ENCODE peak calls at places on chromosomes 11 and 22, in five cellular contexts. One of them, this sample, is unnamed.

GRCh38 chr11:64638017-64638664 is 47.1 kb downstream of the SLC22A12 start:
- DNase-seq in body of pancreas: no peak
- DNase-seq in astrocyte of the spinal cord: no peak
- DNase-seq in stomach: no peak
- DNase-seq in ascending aorta: no peak
- DNase-seq in this sample: no peak

GRCh38 chr11:31412946-31413345 is 43.3 kb downstream of the DNAJC24 start:
- DNase-seq in ascending aorta: no peak
- DNase-seq in stomach: no peak
- DNase-seq in astrocyte of the spinal cord: peak
- DNase-seq in body of pancreas: no peak
- DNase-seq in this sample: no peak

GRCh38 chr11:94549166-94549565 is 5.4 kb downstream of the FUT4 start:
- DNase-seq in astrocyte of the spinal cord: no peak
- DNase-seq in body of pancreas: no peak
- DNase-seq in stomach: no peak
- DNase-seq in ascending aorta: no peak
- DNase-seq in this sample: no peak

GRCh38 chr11:68340003-68340767 is 27.8 kb downstream of the LRP5 start:
- DNase-seq in astrocyte of the spinal cord: no peak
- DNase-seq in stomach: no peak
- DNase-seq in ascending aorta: no peak
- DNase-seq in body of pancreas: no peak
- DNase-seq in this sample: peak

GRCh38 chr22:29478326-29479276 is 1.4 kb upstream of the NEFH start:
- DNase-seq in body of pancreas: no peak
- DNase-seq in ascending aorta: no peak
- DNase-seq in stomach: no peak
- DNase-seq in astrocyte of the spinal cord: no peak
- DNase-seq in this sample: no peak

GRCh38 chr11:10181811-10182210 is 112.2 kb downstream of the SBF2 start:
- DNase-seq in ascending aorta: no peak
- DNase-seq in body of pancreas: no peak
- DNase-seq in stomach: no peak
- DNase-seq in astrocyte of the spinal cord: peak
- DNase-seq in this sample: peak

GRCh38 chr11:128195057-128195751 is 392.2 kb downstream of the ETS1 start:
- DNase-seq in ascending aorta: no peak
- DNase-seq in body of pancreas: no peak
- DNase-seq in astrocyte of the spinal cord: no peak
- DNase-seq in stomach: no peak
- DNase-seq in this sample: no peak

GRCh38 chr11:44862546-44863101 is 88.1 kb downstream of the TP53I11 start:
- DNase-seq in body of pancreas: no peak
- DNase-seq in ascending aorta: no peak
- DNase-seq in astrocyte of the spinal cord: peak
- DNase-seq in stomach: no peak
- DNase-seq in this sample: no peak

GRCh38 chr22:18033204-18033998 is 9.0 kb upstream of the MICAL3 start:
- DNase-seq in ascending aorta: no peak
- DNase-seq in body of pancreas: no peak
- DNase-seq in stomach: no peak
- DNase-seq in astrocyte of the spinal cord: no peak
- DNase-seq in this sample: no peak

GRCh38 chr22:40511604-40512003 is 124.9 kb downstream of the MRTFA start:
- DNase-seq in astrocyte of the spinal cord: no peak
- DNase-seq in stomach: no peak
- DNase-seq in ascending aorta: no peak
- DNase-seq in body of pancreas: peak
- DNase-seq in this sample: no peak

GRCh38 chr11:43709689-43710088 is 29.2 kb downstream of the HSD17B12 start:
- DNase-seq in stomach: no peak
- DNase-seq in body of pancreas: no peak
- DNase-seq in astrocyte of the spinal cord: no peak
- DNase-seq in ascending aorta: no peak
- DNase-seq in this sample: no peak

GRCh38 chr11:32584921-32585320 is 1.3 kb downstream of the EIF3M start:
- DNase-seq in astrocyte of the spinal cord: no peak
- DNase-seq in body of pancreas: no peak
- DNase-seq in ascending aorta: no peak
- DNase-seq in stomach: no peak
- DNase-seq in this sample: no peak

GRCh38 chr11:67434395-67434881 is 3.0 kb downstream of the PTPRCAP start:
- DNase-seq in ascending aorta: no peak
- DNase-seq in body of pancreas: no peak
- DNase-seq in stomach: no peak
- DNase-seq in astrocyte of the spinal cord: no peak
- DNase-seq in this sample: no peak

GRCh38 chr11:64239662-64240466 is 1.0 kb upstream of the FKBP2 start:
- DNase-seq in stomach: no peak
- DNase-seq in body of pancreas: peak
- DNase-seq in astrocyte of the spinal cord: no peak
- DNase-seq in ascending aorta: no peak
- DNase-seq in this sample: peak

GRCh38 chr22:39369186-39369585 is 19.4 kb downstream of the SYNGR1 start:
- DNase-seq in stomach: no peak
- DNase-seq in body of pancreas: no peak
- DNase-seq in astrocyte of the spinal cord: no peak
- DNase-seq in ascending aorta: no peak
- DNase-seq in this sample: no peak

GRCh38 chr11:108624196-108624925 is 30.8 kb upstream of the EXPH5 start:
- DNase-seq in stomach: no peak
- DNase-seq in astrocyte of the spinal cord: no peak
- DNase-seq in body of pancreas: no peak
- DNase-seq in ascending aorta: no peak
- DNase-seq in this sample: no peak

GRCh38 chr22:37330200-37331033 is 48.1 kb downstream of the CYTH4 start:
- DNase-seq in ascending aorta: no peak
- DNase-seq in astrocyte of the spinal cord: peak
- DNase-seq in body of pancreas: peak
- DNase-seq in stomach: peak
- DNase-seq in this sample: peak

GRCh38 chr11:15034687-15035267 is 38.6 kb upstream of the CALCB start:
- DNase-seq in astrocyte of the spinal cord: no peak
- DNase-seq in body of pancreas: no peak
- DNase-seq in ascending aorta: no peak
- DNase-seq in stomach: no peak
- DNase-seq in this sample: no peak

GRCh38 chr11:862028-862703 is 19.5 kb downstream of the TSPAN4 start:
- DNase-seq in stomach: peak
- DNase-seq in astrocyte of the spinal cord: no peak
- DNase-seq in ascending aorta: no peak
- DNase-seq in body of pancreas: no peak
- DNase-seq in this sample: no peak

GRCh38 chr11:12535321-12535720 is 138.9 kb upstream of the TEAD1 start:
- DNase-seq in body of pancreas: no peak
- DNase-seq in astrocyte of the spinal cord: no peak
- DNase-seq in ascending aorta: no peak
- DNase-seq in stomach: no peak
- DNase-seq in this sample: no peak

GRCh38 chr11:109946322-109946846 is 146.8 kb upstream of the ZC3H12C start:
- DNase-seq in stomach: peak
- DNase-seq in ascending aorta: peak
- DNase-seq in body of pancreas: peak
- DNase-seq in astrocyte of the spinal cord: peak
- DNase-seq in this sample: peak

GRCh38 chr11:118901494-118902335 is 18.0 kb downstream of the CXCR5 start:
- DNase-seq in body of pancreas: no peak
- DNase-seq in ascending aorta: no peak
- DNase-seq in stomach: no peak
- DNase-seq in astrocyte of the spinal cord: no peak
- DNase-seq in this sample: no peak
- TF ChIP-seq CTCF in body of pancreas: no peak
- TF ChIP-seq CTCF in ascending aorta: no peak
- TF ChIP-seq CTCF in stomach: no peak
- TF ChIP-seq CTCF in astrocyte of the spinal cord: no peak
- TF ChIP-seq CTCF in this sample: no peak

DNA sequence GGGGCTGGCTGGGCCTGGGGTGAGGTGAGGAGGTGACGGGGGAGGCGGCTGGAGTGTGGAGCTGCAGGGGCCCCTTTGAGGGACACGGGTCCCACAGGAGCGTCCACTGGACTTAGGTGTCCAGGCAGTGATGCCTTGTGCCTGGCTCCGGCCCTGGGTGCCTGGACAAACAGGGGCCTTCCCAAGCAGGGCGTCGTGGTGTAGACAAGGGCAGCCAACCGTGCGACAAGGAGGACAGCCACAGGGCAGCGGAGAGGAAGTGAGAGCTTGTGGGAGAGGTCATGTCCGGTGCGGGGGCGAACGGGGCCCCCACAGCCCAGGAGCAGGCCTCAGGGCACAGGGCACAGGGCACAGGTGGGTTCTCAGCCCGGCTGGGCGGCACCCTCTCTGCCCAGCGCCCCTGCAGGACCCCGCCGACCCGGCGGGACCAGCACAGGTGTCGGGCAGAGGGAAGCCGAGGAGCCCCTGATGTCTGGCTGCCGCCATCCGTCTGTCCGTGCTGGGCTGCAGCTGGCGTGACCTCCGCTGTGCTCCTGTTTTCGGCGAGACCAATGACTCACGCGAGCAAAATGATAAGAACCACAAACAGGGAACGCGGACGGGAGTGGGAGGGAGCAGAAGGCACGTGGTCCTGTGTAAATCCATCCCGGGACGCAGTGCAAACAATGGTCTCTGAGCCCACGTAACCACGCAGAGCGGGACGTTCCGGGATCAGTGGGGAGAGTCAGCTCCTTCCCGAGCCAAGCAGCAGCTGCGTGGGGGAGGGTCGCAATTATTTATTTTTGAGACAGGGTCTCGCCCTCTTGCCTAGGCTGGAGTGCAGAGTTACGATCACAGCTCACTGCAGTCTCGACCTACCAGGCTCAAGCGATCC is 49.1 kb upstream of the A4GALT start:
- DNase-seq in body of pancreas: peak
- DNase-seq in stomach: peak
- DNase-seq in ascending aorta: peak
- DNase-seq in astrocyte of the spinal cord: peak
- DNase-seq in this sample: no peak
- H3K4me3 ChIP-seq in body of pancreas: no peak
- H3K4me3 ChIP-seq in stomach: peak
- H3K4me3 ChIP-seq in ascending aorta: peak
- H3K4me3 ChIP-seq in astrocyte of the spinal cord: no peak
- H3K4me3 ChIP-seq in this sample: peak

GRCh38 chr11:97254790-97255189 is 865.0 kb downstream of the JRKL start:
- DNase-seq in astrocyte of the spinal cord: no peak
- DNase-seq in ascending aorta: no peak
- DNase-seq in stomach: no peak
- DNase-seq in body of pancreas: no peak
- DNase-seq in this sample: no peak

GRCh38 chr11:97259434-97259833 is 869.6 kb downstream of the JRKL start:
- DNase-seq in body of pancreas: no peak
- DNase-seq in astrocyte of the spinal cord: no peak
- DNase-seq in ascending aorta: no peak
- DNase-seq in stomach: no peak
- DNase-seq in this sample: no peak

GRCh38 chr11:97259884-97260283 is 870.1 kb downstream of the JRKL start:
- DNase-seq in ascending aorta: no peak
- DNase-seq in astrocyte of the spinal cord: no peak
- DNase-seq in stomach: no peak
- DNase-seq in body of pancreas: no peak
- DNase-seq in this sample: no peak
- TF ChIP-seq CTCF in ascending aorta: no peak
- TF ChIP-seq CTCF in astrocyte of the spinal cord: no peak
- TF ChIP-seq CTCF in stomach: no peak
- TF ChIP-seq CTCF in body of pancreas: no peak
- TF ChIP-seq CTCF in this sample: no peak

GRCh38 chr11:76691655-76692054 is 21.1 kb upstream of the LRRC32 start:
- DNase-seq in astrocyte of the spinal cord: no peak
- DNase-seq in body of pancreas: no peak
- DNase-seq in stomach: no peak
- DNase-seq in ascending aorta: no peak
- DNase-seq in this sample: no peak
- H3K4me3 ChIP-seq in astrocyte of the spinal cord: no peak
- H3K4me3 ChIP-seq in body of pancreas: no peak
- H3K4me3 ChIP-seq in stomach: no peak
- H3K4me3 ChIP-seq in ascending aorta: no peak
- H3K4me3 ChIP-seq in this sample: no peak

DNA sequence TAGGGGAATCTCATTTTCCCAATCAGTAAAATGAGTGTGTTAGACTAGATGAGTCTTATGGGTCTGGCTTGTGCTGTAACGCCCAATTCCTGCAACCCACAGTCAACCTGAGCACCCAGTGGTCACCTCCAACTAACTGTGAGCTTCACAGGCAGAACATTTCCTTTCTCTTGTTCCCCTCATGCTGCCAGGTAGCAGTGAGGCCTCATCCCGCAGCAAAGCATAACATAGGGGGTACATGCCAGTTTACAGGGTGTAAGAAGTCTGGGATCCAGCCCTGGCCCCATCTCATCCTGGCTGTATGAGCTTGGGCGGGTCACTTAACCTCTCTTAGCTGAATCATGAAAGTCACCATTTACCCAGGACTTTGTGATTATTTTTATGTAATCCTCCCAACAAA is 3.7 kb downstream of the EFEMP2 start:
- DNase-seq in stomach: no peak
- DNase-seq in body of pancreas: no peak
- DNase-seq in ascending aorta: no peak
- DNase-seq in astrocyte of the spinal cord: no peak
- DNase-seq in this sample: no peak
- TF ChIP-seq CTCF in stomach: no peak
- TF ChIP-seq CTCF in body of pancreas: no peak
- TF ChIP-seq CTCF in ascending aorta: no peak
- TF ChIP-seq CTCF in astrocyte of the spinal cord: no peak
- TF ChIP-seq CTCF in this sample: no peak

GRCh38 chr11:35721576-35722341 is 59.2 kb downstream of the TRIM44 start:
- DNase-seq in ascending aorta: no peak
- DNase-seq in body of pancreas: no peak
- DNase-seq in stomach: no peak
- DNase-seq in astrocyte of the spinal cord: no peak
- DNase-seq in this sample: no peak
- H3K4me3 ChIP-seq in ascending aorta: no peak
- H3K4me3 ChIP-seq in body of pancreas: no peak
- H3K4me3 ChIP-seq in stomach: no peak
- H3K4me3 ChIP-seq in astrocyte of the spinal cord: no peak
- H3K4me3 ChIP-seq in this sample: no peak

GRCh38 chr11:73227571-73228211 is 9.6 kb downstream of the P2RY2 start:
- DNase-seq in astrocyte of the spinal cord: no peak
- DNase-seq in body of pancreas: peak
- DNase-seq in ascending aorta: peak
- DNase-seq in stomach: peak
- DNase-seq in this sample: no peak
- TF ChIP-seq CTCF in astrocyte of the spinal cord: no peak
- TF ChIP-seq CTCF in body of pancreas: peak
- TF ChIP-seq CTCF in ascending aorta: no peak
- TF ChIP-seq CTCF in stomach: no peak
- TF ChIP-seq CTCF in this sample: no peak

GRCh38 chr22:49999063-49999900 is 13.3 kb downstream of the IL17REL start:
- DNase-seq in stomach: no peak
- DNase-seq in ascending aorta: peak
- DNase-seq in astrocyte of the spinal cord: no peak
- DNase-seq in body of pancreas: no peak
- DNase-seq in this sample: no peak
- H3K4me3 ChIP-seq in stomach: peak
- H3K4me3 ChIP-seq in ascending aorta: peak
- H3K4me3 ChIP-seq in astrocyte of the spinal cord: no peak
- H3K4me3 ChIP-seq in body of pancreas: no peak
- H3K4me3 ChIP-seq in this sample: no peak

This sample was measured in GM12864.